ENCODE peak calls at places on chromosome 18, in ten cellular contexts. T is left ventricle myocardium inferior; F is sigmoid colon; K is NCI-H510A treated with DMSO at 0.1 percent for 48 hours; R is sciatic nerve; E is ovary; D is activated CD4-positive, alpha-beta memory T cell treated with anti-CD3 and anti-CD28 coated beads, Interleukin-2, amount 10 ng/mL, durations not matched to agents 7 days and 5 days; O is OCI-LY7; J is SJSA1; Q is T-cell. H is an unnamed sample.

GRCh38 chr18:63725682-63726480 is 23.1 kb downstream of the SERPINB11 start:
- DNase-seq in T (no peak), F (no peak), K (no peak), R (no peak), E (no peak), D (no peak), O (no peak), J (no peak), Q (no peak), H (peak)

GRCh38 chr18:9688036-9688741 is 19.9 kb upstream of the RAB31 start:
- DNase-seq in T (no peak), F (no peak), K (no peak), R (no peak), E (no peak), D (no peak), O (no peak), J (no peak), Q (no peak), H (peak)

GRCh38 chr18:8801263-8801901 is 96.0 kb downstream of the MTCL1 start:
- DNase-seq in T (no peak), F (no peak), K (no peak), R (no peak), E (no peak), D (no peak), O (no peak), J (peak), Q (no peak), H (no peak)

GRCh38 chr18:6798896-6799295 is 69.4 kb downstream of the ARHGAP28 start:
- DNase-seq in T (no peak), F (no peak), K (no peak), R (no peak), E (no peak), D (no peak), O (no peak), J (no peak), Q (no peak), H (no peak)

GRCh38 chr18:77271720-77272481 is 22.3 kb downstream of the GALR1 start:
- DNase-seq in T (no peak), F (no peak), K (no peak), R (no peak), E (no peak), D (no peak), O (no peak), J (no peak), Q (no peak), H (no peak)

GRCh38 chr18:11259421-11259820 is 110.1 kb upstream of the PIEZO2 start:
- DNase-seq in T (peak), F (peak), K (no peak), R (no peak), E (no peak), D (no peak), O (no peak), J (no peak), Q (no peak), H (peak)

GRCh38 chr18:74382481-74382880 is 66.8 kb downstream of the C18orf63 start:
- DNase-seq in T (no peak), F (no peak), K (no peak), R (no peak), E (no peak), D (no peak), O (no peak), J (no peak), Q (no peak), H (no peak)

GRCh38 chr18:29647700-29648099 is 1394.8 kb downstream of the DSC3 start:
- DNase-seq in T (no peak), F (no peak), K (no peak), R (no peak), E (no peak), D (no peak), O (no peak), J (no peak), Q (no peak), H (no peak)

GRCh38 chr18:63445067-63445466 is 22.8 kb upstream of the VPS4B start:
- DNase-seq in T (no peak), F (peak), K (no peak), R (no peak), E (no peak), D (no peak), O (no peak), J (no peak), Q (no peak), H (no peak)

GRCh38 chr18:59459352-59460059 is 100.4 kb upstream of the LMAN1 start:
- DNase-seq in T (no peak), F (no peak), K (peak), R (no peak), E (no peak), D (no peak), O (peak), J (peak), Q (no peak), H (no peak)

GRCh38 chr18:32980896-32981295 is 208.1 kb upstream of the KLHL14 start:
- DNase-seq in T (no peak), F (no peak), K (no peak), R (no peak), E (no peak), D (no peak), O (no peak), J (no peak), Q (no peak), H (no peak)

GRCh38 chr18:79937103-79937860 is 14.2 kb downstream of the SLC66A2 start:
- DNase-seq in T (no peak), F (peak), K (no peak), R (peak), E (peak), D (no peak), O (no peak), J (no peak), Q (no peak), H (peak)

GRCh38 chr18:69998523-69998987 is 50.9 kb upstream of the CD226 start:
- DNase-seq in T (no peak), F (no peak), K (no peak), R (no peak), E (no peak), D (no peak), O (no peak), J (no peak), Q (no peak), H (no peak)

GRCh38 chr18:29737620-29738019 is 1304.9 kb downstream of the DSC3 start:
- DNase-seq in T (no peak), F (no peak), K (no peak), R (no peak), E (no peak), D (no peak), O (no peak), J (no peak), Q (no peak), H (no peak)

GRCh38 chr18:58235001-58235436 is 191.0 kb downstream of the NEDD4L start:
- DNase-seq in T (no peak), F (no peak), K (peak), R (no peak), E (no peak), D (no peak), O (no peak), J (no peak), Q (no peak), H (no peak)

GRCh38 chr18:10374615-10375295 is 79.7 kb upstream of the APCDD1 start:
- DNase-seq in T (no peak), F (peak), K (no peak), R (no peak), E (no peak), D (no peak), O (no peak), J (no peak), Q (no peak), H (no peak)

GRCh38 chr18:41075212-41075611 is 879.8 kb upstream of the PIK3C3 start:
- DNase-seq in T (no peak), F (no peak), K (no peak), R (no peak), E (no peak), D (no peak), O (no peak), J (peak), Q (no peak), H (no peak)

GRCh38 chr18:3214855-3215637 is 4.7 kb downstream of the MYOM1 start:
- DNase-seq in T (no peak), F (no peak), K (no peak), R (no peak), E (no peak), D (no peak), O (no peak), J (no peak), Q (no peak), H (peak)

GRCh38 chr18:51447351-51447896 is 249.9 kb upstream of the MEX3C start:
- DNase-seq in T (peak), F (no peak), K (no peak), R (no peak), E (no peak), D (no peak), O (peak), J (no peak), Q (no peak), H (peak)

GRCh38 chr18:13550446-13551304 is 175.7 kb downstream of the FAM210A start:
- DNase-seq in T (no peak), F (no peak), K (no peak), R (no peak), E (no peak), D (no peak), O (no peak), J (no peak), Q (no peak), H (no peak)

GRCh38 chr18:49020129-49020528 is 69.4 kb upstream of the SMAD7 start:
- DNase-seq in T (no peak), F (no peak), K (no peak), R (no peak), E (no peak), D (peak), O (no peak), J (no peak), Q (no peak), H (no peak)

GRCh38 chr18:48293954-48294893 is 115.0 kb downstream of the ZBTB7C start:
- DNase-seq in T (no peak), F (no peak), K (peak), R (peak), E (no peak), D (peak), O (no peak), J (no peak), Q (no peak), H (peak)

H was measured in testis.